ENCODE peak calls at places on chromosomes 7 and 10, in seven cellular contexts. O, U, I, A, T, S and D are unnamed samples.

GRCh38 chr10:62860946-62861345 is 44.8 kb upstream of the EGR2 start:
- DNase-seq in O (no peak), U (no peak), I (no peak), A (no peak), T (no peak), S (no peak), D (no peak)

GRCh38 chr7:7100432-7100849 is 81.9 kb upstream of the C1GALT1 start:
- DNase-seq in O (no peak), U (no peak), I (no peak), A (no peak), T (no peak), S (no peak), D (no peak)

GRCh38 chr10:71766717-71767419 is 6.5 kb downstream of the VSIR start:
- DNase-seq in O (peak), U (peak), I (peak), A (peak), T (peak), S (peak), D (peak)

GRCh38 chr10:133324198-133324792 is 12.4 kb downstream of the CALY start:
- DNase-seq in O (peak), U (peak), I (no peak), A (peak), T (peak), S (peak), D (peak)

GRCh38 chr7:45872116-45873034 is 507 bp downstream of the CCDC201 start:
- DNase-seq in O (no peak), U (no peak), I (no peak), A (no peak), T (peak), S (peak), D (peak)

GRCh38 chr7:137360087-137360679 is 16.6 kb upstream of the PTN start:
- DNase-seq in O (no peak), U (no peak), I (no peak), A (no peak), T (no peak), S (no peak), D (no peak)

GRCh38 chr7:44461387-44461786 is 29.1 kb downstream of the NUDCD3 start:
- DNase-seq in O (no peak), U (no peak), I (no peak), A (peak), T (peak), S (no peak), D (no peak)

GRCh38 chr10:132373241-132373955 is 23.6 kb upstream of the PWWP2B start:
- DNase-seq in O (peak), U (no peak), I (peak), A (no peak), T (no peak), S (no peak), D (no peak)

GRCh38 chr7:11104578-11104977 is 130.9 kb downstream of the PHF14 start:
- DNase-seq in O (no peak), U (no peak), I (no peak), A (no peak), T (no peak), S (no peak), D (no peak)

GRCh38 chr10:70874061-70874460 is 14.3 kb downstream of the PCBD1 start:
- DNase-seq in O (no peak), U (no peak), I (no peak), A (no peak), T (no peak), S (no peak), D (no peak)

GRCh38 chr10:113078282-113078907 is 128.3 kb downstream of the TCF7L2 start:
- DNase-seq in O (no peak), U (no peak), I (peak), A (no peak), T (no peak), S (no peak), D (no peak)

GRCh38 chr7:2120251-2120660 is 112.5 kb downstream of the MAD1L1 start:
- DNase-seq in O (no peak), U (no peak), I (no peak), A (no peak), T (no peak), S (no peak), D (no peak)

GRCh38 chr10:3625959-3626751 is 158.9 kb downstream of the KLF6 start:
- DNase-seq in O (no peak), U (peak), I (no peak), A (peak), T (peak), S (no peak), D (peak)

GRCh38 chr7:155584261-155584660 is 37.9 kb upstream of the CNPY1 start:
- DNase-seq in O (no peak), U (no peak), I (peak), A (no peak), T (no peak), S (no peak), D (no peak)

GRCh38 chr10:13628661-13629060 is 41.9 kb downstream of the PRPF18 start:
- DNase-seq in O (no peak), U (no peak), I (no peak), A (no peak), T (no peak), S (no peak), D (no peak)

GRCh38 chr7:45295222-45295621 is 137.6 kb downstream of the RAMP3 start:
- DNase-seq in O (no peak), U (no peak), I (no peak), A (no peak), T (no peak), S (no peak), D (no peak)

GRCh38 chr10:24652381-24652957 is 71.2 kb downstream of the ARHGAP21 start:
- DNase-seq in O (no peak), U (no peak), I (no peak), A (no peak), T (no peak), S (no peak), D (no peak)

GRCh38 chr7:149223746-149224145 is 15.7 kb upstream of the ZNF212 start:
- DNase-seq in O (no peak), U (no peak), I (no peak), A (no peak), T (no peak), S (no peak), D (no peak)

GRCh38 chr7:99623091-99623693 is 6.4 kb downstream of the ZSCAN25 start:
- DNase-seq in O (no peak), U (no peak), I (peak), A (no peak), T (no peak), S (no peak), D (no peak)

GRCh38 chr10:28778524-28778923 is 101.2 kb downstream of the BAMBI start:
- DNase-seq in O (no peak), U (no peak), I (no peak), A (peak), T (no peak), S (peak), D (no peak)

GRCh38 chr7:71239517-71239916 is 107.6 kb downstream of the GALNT17 start:
- DNase-seq in O (no peak), U (no peak), I (no peak), A (no peak), T (no peak), S (no peak), D (no peak)

GRCh38 chr10:42979730-42980467 is 97.0 kb upstream of the RET start:
- DNase-seq in O (no peak), U (no peak), I (peak), A (no peak), T (no peak), S (no peak), D (no peak)

GRCh38 chr7:102288285-102288930 is 1.7 kb downstream of the SH2B2 start:
- DNase-seq in O (no peak), U (no peak), I (no peak), A (no peak), T (peak), S (no peak), D (no peak)

GRCh38 chr10:33722067-33722466 is 387.6 kb upstream of the NRP1 start:
- DNase-seq in O (no peak), U (no peak), I (no peak), A (peak), T (no peak), S (no peak), D (no peak)

GRCh38 chr7:101330011-101330484 is 8.4 kb upstream of the IFT22 start:
- DNase-seq in O (no peak), U (no peak), I (no peak), A (no peak), T (no peak), S (no peak), D (no peak)

GRCh38 chr10:63720072-63720537 is 198.9 kb downstream of the REEP3 start:
- DNase-seq in O (no peak), U (peak), I (no peak), A (peak), T (peak), S (peak), D (peak)

GRCh38 chr10:36441557-36441956 is 683.8 kb upstream of the ANKRD30A start:
- DNase-seq in O (no peak), U (no peak), I (no peak), A (no peak), T (no peak), S (no peak), D (no peak)

GRCh38 chr7:19133390-19133789 is 11.8 kb downstream of the FERD3L start:
- DNase-seq in O (no peak), U (no peak), I (no peak), A (no peak), T (no peak), S (no peak), D (no peak)

GRCh38 chr10:130587718-130588117 is 451.5 kb downstream of the GLRX3 start:
- DNase-seq in O (no peak), U (no peak), I (no peak), A (no peak), T (no peak), S (no peak), D (no peak)

GRCh38 chr10:104267721-104268690 is 978 bp upstream of the GSTO2 start:
- DNase-seq in O (no peak), U (no peak), I (no peak), A (no peak), T (no peak), S (no peak), D (no peak)

GRCh38 chr7:157460721-157461120 is 123.9 kb downstream of the DNAJB6 start:
- DNase-seq in O (peak), U (no peak), I (no peak), A (no peak), T (no peak), S (no peak), D (no peak)

GRCh38 chr7:27254625-27255024 is 12.0 kb downstream of the EVX1 start:
- DNase-seq in O (no peak), U (no peak), I (no peak), A (no peak), T (peak), S (no peak), D (no peak)

GRCh38 chr7:138021889-138022288 is 20.0 kb upstream of the CREB3L2 start:
- DNase-seq in O (no peak), U (no peak), I (no peak), A (no peak), T (no peak), S (no peak), D (no peak)

GRCh38 chr10:98346847-98347246 is 68.1 kb downstream of the PYROXD2 start:
- DNase-seq in O (no peak), U (no peak), I (no peak), A (no peak), T (no peak), S (no peak), D (no peak)
- H3K27ac ChIP-seq in O (no peak), U (no peak), I (no peak), A (no peak), T (no peak), S (no peak), D (no peak)

GRCh38 chr10:19835952-19836351 is 19.7 kb downstream of the PLXDC2 start:
- DNase-seq in O (no peak), U (no peak), I (no peak), A (no peak), T (no peak), S (no peak), D (no peak)

GRCh38 chr10:19833508-19833824 is 17.2 kb downstream of the PLXDC2 start:
- DNase-seq in O (no peak), U (no peak), I (no peak), A (no peak), T (no peak), S (no peak), D (no peak)

GRCh38 chr10:19843487-19843886 is 27.3 kb downstream of the PLXDC2 start:
- DNase-seq in O (no peak), U (no peak), I (no peak), A (peak), T (peak), S (no peak), D (no peak)

GRCh38 chr10:19839552-19839951 is 23.3 kb downstream of the PLXDC2 start:
- DNase-seq in O (no peak), U (no peak), I (no peak), A (no peak), T (no peak), S (no peak), D (no peak)

DNA sequence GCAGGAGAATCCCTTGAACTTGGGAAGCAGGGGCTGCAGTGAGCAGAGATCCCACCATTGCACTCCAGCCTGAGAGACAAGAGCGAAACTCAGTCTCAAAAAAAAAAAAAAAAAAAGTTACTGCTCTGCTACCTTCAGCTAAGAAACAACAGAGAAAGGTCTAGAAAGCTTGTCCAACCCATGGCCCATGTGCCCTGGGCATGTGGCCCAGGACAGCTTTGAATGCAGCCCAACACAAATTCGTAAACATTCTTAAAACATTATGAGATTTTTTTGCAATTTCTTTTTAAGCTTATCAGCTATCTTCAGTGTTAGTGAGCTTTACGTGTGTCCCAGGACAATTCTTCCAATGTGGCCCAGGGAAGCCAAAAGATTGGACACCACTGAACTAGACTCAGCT is 22.9 kb downstream of the PLXDC2 start:
- DNase-seq in O (no peak), U (no peak), I (no peak), A (no peak), T (no peak), S (no peak), D (no peak)
- H3K27ac ChIP-seq in O (no peak), U (no peak), I (peak), A (no peak), T (no peak), S (no peak), D (no peak)

DNA sequence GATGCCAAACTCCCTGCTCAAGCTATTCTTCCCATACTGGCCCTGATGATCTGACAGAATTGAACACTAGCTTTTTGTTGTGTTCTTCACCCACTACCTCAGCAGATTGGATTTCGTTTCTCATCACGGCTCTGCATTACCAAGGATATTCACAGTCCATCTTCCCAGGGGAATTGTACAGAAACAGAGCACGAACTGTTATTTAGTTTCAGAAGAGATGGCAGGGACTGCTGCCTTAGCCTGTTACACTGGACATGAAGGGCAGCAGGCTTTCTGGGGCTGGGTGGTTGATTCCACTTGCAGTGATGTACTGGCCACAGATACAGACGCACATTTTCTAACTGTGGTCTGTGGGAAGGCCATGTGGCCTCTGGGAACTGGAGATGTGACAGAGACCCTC is 82.0 kb downstream of the RNF216 start:
- DNase-seq in O (no peak), U (no peak), I (no peak), A (peak), T (no peak), S (no peak), D (no peak)
- H3K27ac ChIP-seq in O (no peak), U (peak), I (peak), A (peak), T (no peak), S (no peak), D (no peak)

GRCh38 chr10:69382382-69383117 is 34.2 kb downstream of the TACR2 start:
- DNase-seq in O (no peak), U (no peak), I (no peak), A (peak), T (peak), S (peak), D (peak)
- H3K27ac ChIP-seq in O (no peak), U (no peak), I (peak), A (no peak), T (peak), S (no peak), D (peak)

GRCh38 chr7:23076774-23077173 is 28.8 kb upstream of the KLHL7 start:
- DNase-seq in O (no peak), U (no peak), I (no peak), A (no peak), T (no peak), S (no peak), D (peak)
- H3K27ac ChIP-seq in O (no peak), U (no peak), I (no peak), A (no peak), T (no peak), S (no peak), D (peak)

DNA sequence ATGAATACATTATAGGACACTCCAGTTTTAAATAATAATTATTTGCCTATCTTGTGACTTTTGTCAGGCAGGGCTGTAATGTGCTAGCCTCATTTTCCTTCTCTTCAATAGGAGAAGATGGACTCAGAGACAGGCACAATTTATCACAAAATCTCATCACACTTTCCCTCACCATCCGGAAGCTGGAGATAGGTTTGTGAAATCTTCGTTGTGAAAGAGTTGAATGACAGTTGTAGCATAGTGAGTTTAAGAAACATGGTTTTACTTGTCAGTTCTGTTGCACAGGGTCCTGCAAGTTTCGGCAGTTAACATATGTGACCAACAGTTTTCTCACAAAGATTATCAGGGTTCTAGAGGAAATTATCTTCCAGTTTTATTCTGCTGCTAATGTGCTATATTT is 37.7 kb upstream of the MAP3K8 start:
- DNase-seq in O (no peak), U (no peak), I (no peak), A (no peak), T (no peak), S (no peak), D (no peak)
- H3K27ac ChIP-seq in O (no peak), U (no peak), I (no peak), A (no peak), T (no peak), S (no peak), D (no peak)